ENCODE peak calls at places on chromosomes 6 and 20, in ten cellular contexts. U is effector CD4-positive, alpha-beta T cell; K is T-cell; C is right atrium auricular region; W is HTR-8/SVneo; S is left ventricle myocardium superior; M is activated CD8-positive, alpha-beta memory T cell treated with anti-CD3 and anti-CD28 coated beads for 24 hours; X is heart left ventricle; F is activated CD8-positive, alpha-beta T cell treated with anti-CD3 and anti-CD28 coated beads for 36 hours; E is fibroblast of lung. B is an unnamed sample.

GRCh38 chr6:169849396-169849795 is 98.0 kb downstream of the ERMARD start:
- DNase-seq in U (no peak), K (no peak), C (no peak), W (no peak), S (no peak), M (peak), X (no peak), F (no peak), E (no peak), B (no peak)

GRCh38 chr6:130749402-130749801 is 77.8 kb upstream of the SMLR1 start:
- DNase-seq in U (no peak), K (no peak), C (no peak), W (no peak), S (no peak), M (no peak), X (no peak), F (no peak), E (no peak), B (no peak)

GRCh38 chr6:167153523-167153959 is 4.2 kb downstream of the GPR31 start:
- DNase-seq in U (no peak), K (no peak), C (no peak), W (no peak), S (no peak), M (no peak), X (no peak), F (peak), E (no peak), B (no peak)

GRCh38 chr6:157895585-157895984 is 72.5 kb downstream of the SNX9 start:
- DNase-seq in U (no peak), K (no peak), C (no peak), W (no peak), S (no peak), M (no peak), X (no peak), F (no peak), E (no peak), B (no peak)

GRCh38 chr6:100730001-100730400 is 151.1 kb downstream of the ASCC3 start:
- DNase-seq in U (no peak), K (no peak), C (no peak), W (no peak), S (no peak), M (no peak), X (no peak), F (no peak), E (no peak), B (no peak)

GRCh38 chr20:44648068-44648467 is 3.4 kb downstream of the ADA start:
- DNase-seq in U (no peak), K (no peak), C (no peak), W (no peak), S (no peak), M (no peak), X (peak), F (no peak), E (no peak), B (no peak)

GRCh38 chr6:31048090-31048489 is 37.8 kb downstream of the MUC22 start:
- DNase-seq in U (no peak), K (no peak), C (no peak), W (no peak), S (no peak), M (no peak), X (no peak), F (no peak), E (no peak), B (no peak)

GRCh38 chr20:38121741-38122140 is 43.3 kb downstream of the TGM2 start:
- DNase-seq in U (no peak), K (no peak), C (peak), W (no peak), S (no peak), M (peak), X (no peak), F (no peak), E (no peak), B (no peak)

GRCh38 chr6:25050356-25050755 is 114.6 kb upstream of the RIPOR2 start:
- DNase-seq in U (peak), K (peak), C (no peak), W (peak), S (no peak), M (no peak), X (no peak), F (peak), E (peak), B (no peak)

GRCh38 chr6:28462401-28462800 is 19.1 kb upstream of the ZSCAN23 start:
- DNase-seq in U (no peak), K (no peak), C (no peak), W (no peak), S (no peak), M (no peak), X (no peak), F (peak), E (no peak), B (no peak)

GRCh38 chr6:46684771-46685170 is 2.9 kb upstream of the TDRD6 start:
- DNase-seq in U (no peak), K (no peak), C (no peak), W (peak), S (no peak), M (no peak), X (no peak), F (no peak), E (peak), B (no peak)

GRCh38 chr20:36181934-36182603 is 27.5 kb downstream of the EPB41L1 start:
- DNase-seq in U (no peak), K (no peak), C (no peak), W (peak), S (no peak), M (no peak), X (no peak), F (no peak), E (peak), B (no peak)

GRCh38 chr20:63553251-63553932 is 567 bp upstream of the FNDC11 start:
- DNase-seq in U (peak), K (peak), C (peak), W (no peak), S (peak), M (peak), X (peak), F (peak), E (peak), B (peak)

GRCh38 chr6:92495246-92495645 is 924.1 kb downstream of the EPHA7 start:
- DNase-seq in U (no peak), K (no peak), C (no peak), W (no peak), S (no peak), M (no peak), X (no peak), F (no peak), E (peak), B (no peak)

GRCh38 chr6:113856571-113857564 is at the start of gene MARCKS:
- DNase-seq in U (no peak), K (no peak), C (peak), W (peak), S (peak), M (no peak), X (peak), F (peak), E (peak), B (peak)

GRCh38 chr20:19974621-19975435 is 42.3 kb upstream of the NAA20 start:
- DNase-seq in U (no peak), K (no peak), C (peak), W (peak), S (peak), M (no peak), X (peak), F (no peak), E (peak), B (no peak)

GRCh38 chr20:4065405-4065841 is 50.1 kb upstream of the RNF24 start:
- DNase-seq in U (no peak), K (no peak), C (no peak), W (no peak), S (no peak), M (no peak), X (no peak), F (no peak), E (peak), B (no peak)

GRCh38 chr6:46637933-46638332 is 14.7 kb downstream of the CYP39A1 start:
- DNase-seq in U (no peak), K (no peak), C (no peak), W (no peak), S (no peak), M (no peak), X (no peak), F (no peak), E (no peak), B (no peak)

GRCh38 chr20:58096880-58097813 is 131.3 kb downstream of the ANKRD60 start:
- DNase-seq in U (no peak), K (no peak), C (peak), W (no peak), S (no peak), M (peak), X (no peak), F (no peak), E (no peak), B (no peak)

GRCh38 chr6:166776571-166776970 is 149.5 kb upstream of the RPS6KA2 start:
- DNase-seq in U (no peak), K (no peak), C (peak), W (no peak), S (no peak), M (no peak), X (no peak), F (no peak), E (no peak), B (no peak)

GRCh38 chr20:20593447-20594170 is 118.8 kb downstream of the RALGAPA2 start:
- DNase-seq in U (no peak), K (no peak), C (no peak), W (peak), S (no peak), M (no peak), X (no peak), F (peak), E (peak), B (no peak)

GRCh38 chr6:169162968-169163903 is 90.4 kb downstream of the THBS2 start:
- DNase-seq in U (no peak), K (no peak), C (peak), W (peak), S (no peak), M (peak), X (peak), F (peak), E (peak), B (no peak)

GRCh38 chr6:151958332-151958731 is 150.8 kb downstream of the ESR1 start:
- DNase-seq in U (no peak), K (no peak), C (no peak), W (peak), S (no peak), M (no peak), X (no peak), F (no peak), E (no peak), B (no peak)

B was measured in stimulated activated naive CD4-positive, alpha-beta T cell.